ENCODE peak calls at places on chromosomes 7 and 10, in ten cellular contexts. O is astrocyte; N is fibroblast of lung; Y is tibial nerve; D is GM23248; G is SJSA1; J is A673; M is stomach; K is NT2/D1; S is CD8-positive, alpha-beta memory T cell. T is an unnamed sample.

GRCh38 chr7:80935971-80936370 is 17.1 kb upstream of the SEMA3C start:
- DNase-seq in K (no peak), N (no peak), O (no peak), M (no peak), Y (no peak), J (no peak), G (no peak), D (no peak), S (no peak), T (no peak)

GRCh38 chr7:5223646-5224340 is 33.8 kb downstream of the WIPI2 start:
- DNase-seq in D (no peak), G (no peak), K (no peak), O (no peak), N (no peak), M (no peak), Y (no peak), S (no peak), J (no peak), T (no peak)

GRCh38 chr10:48249763-48250351 is 24.6 kb downstream of the FRMPD2 start:
- DNase-seq in G (no peak), D (no peak), M (no peak), J (no peak), K (no peak), Y (no peak), S (no peak), N (no peak), O (no peak), T (no peak)

GRCh38 chr7:151814400-151814914 is 62.5 kb downstream of the PRKAG2 start:
- DNase-seq in N (no peak), O (peak; percentile 26), M (no peak), D (peak; percentile 11), Y (no peak), K (peak; percentile 36), G (no peak), S (no peak), J (no peak), T (no peak)

GRCh38 chr10:94496010-94496409 is 49.6 kb upstream of the HELLS start:
- DNase-seq in M (no peak), D (peak; percentile 6), K (no peak), N (no peak), O (peak; percentile 4), Y (no peak), J (no peak), G (no peak), S (no peak), T (no peak)

GRCh38 chr10:124646483-124647352 is 97.5 kb downstream of the FAM53B start:
- DNase-seq in J (no peak), N (peak; percentile 86), M (peak; percentile 88), O (peak; percentile 83), K (no peak), Y (peak; percentile 86), D (peak; percentile 81), S (no peak), G (no peak), T (peak; percentile 94)

GRCh38 chr10:51510231-51510630 is 189.2 kb downstream of the CSTF2T start:
- DNase-seq in D (peak; percentile 45), G (no peak), S (no peak), Y (no peak), K (no peak), O (no peak), J (no peak), M (no peak), N (peak; percentile 54), T (no peak)

GRCh38 chr10:458466-458865 is 231.0 kb downstream of the DIP2C start:
- DNase-seq in Y (no peak), S (no peak), M (no peak), K (no peak), O (no peak), D (no peak), N (no peak), J (no peak), G (no peak), T (no peak)

GRCh38 chr7:584122-584465 is 64.4 kb upstream of the PDGFA start:
- DNase-seq in Y (no peak), M (peak; percentile 39), G (no peak), D (no peak), K (no peak), S (peak; percentile 88), N (no peak), O (no peak), J (no peak), T (peak; percentile 69)

GRCh38 chr10:101043356-101043707 is 12.3 kb downstream of the SFXN3 start:
- DNase-seq in O (no peak), J (no peak), Y (no peak), N (no peak), K (no peak), M (no peak), G (no peak), S (no peak), D (peak; percentile 46), T (no peak)

GRCh38 chr10:71696635-71697326 is 22.8 kb downstream of the C10orf105 start:
- DNase-seq in O (no peak), N (peak; percentile 14), K (peak; percentile 49), G (peak; percentile 49), S (peak; percentile 61), M (peak; percentile 77), D (peak; percentile 55), J (peak; percentile 54), Y (peak; percentile 71), T (peak; percentile 89)

GRCh38 chr7:115676080-115676479 is 354.5 kb downstream of the TFEC start:
- DNase-seq in M (no peak), N (peak; percentile 79), Y (peak; percentile 9), S (no peak), K (no peak), J (peak; percentile 72), O (peak; percentile 36), G (no peak), D (peak; percentile 60), T (no peak)

GRCh38 chr10:25506821-25507335 is 332.1 kb downstream of the GPR158 start:
- DNase-seq in G (no peak), O (no peak), K (no peak), Y (no peak), D (no peak), J (no peak), N (no peak), M (no peak), S (no peak), T (no peak)

GRCh38 chr10:103042129-103042528 is 124.0 kb downstream of the CNNM2 start:
- DNase-seq in M (no peak), Y (no peak), O (no peak), D (no peak), G (no peak), N (no peak), S (no peak), K (no peak), J (no peak), T (no peak)

GRCh38 chr10:96138102-96138501 is 8.0 kb downstream of the ZNF518A start:
- DNase-seq in S (no peak), O (no peak), M (no peak), N (no peak), D (no peak), K (no peak), G (no peak), J (no peak), Y (no peak), T (no peak)
- H3K4me3 ChIP-seq in S (no peak overlapping the region), O (no peak overlapping the region), M (no peak overlapping the region), N (no peak overlapping the region), D (no peak overlapping the region), K (no peak overlapping the region), G (no peak overlapping the region), J (no peak overlapping the region), Y (no peak overlapping the region), T (no peak overlapping the region)

GRCh38 chr10:88386204-88386877 is 196.8 kb downstream of the RNLS start:
- DNase-seq in S (no peak), J (no peak), M (no peak), K (no peak), O (no peak), Y (no peak), N (peak; percentile 21), D (peak; percentile 7), G (no peak), T (no peak)

GRCh38 chr10:88392222-88392621 is 190.9 kb downstream of the RNLS start:
- DNase-seq in J (no peak), S (no peak), Y (no peak), G (no peak), D (no peak), O (no peak), N (no peak), M (no peak), K (no peak), T (no peak)

GRCh38 chr10:88386878-88387773 is 196.0 kb downstream of the RNLS start:
- DNase-seq in N (peak; percentile 85), M (no peak), Y (peak; percentile 33), O (peak; percentile 93), S (peak; percentile 53), G (no peak), J (peak; percentile 73), K (no peak), D (peak; percentile 60), T (no peak)

GRCh38 chr10:88390041-88390440 is 193.1 kb downstream of the RNLS start:
- DNase-seq in G (no peak), D (no peak), S (no peak), Y (no peak), J (no peak), O (no peak), K (no peak), N (no peak), M (no peak), T (no peak)

DNA sequence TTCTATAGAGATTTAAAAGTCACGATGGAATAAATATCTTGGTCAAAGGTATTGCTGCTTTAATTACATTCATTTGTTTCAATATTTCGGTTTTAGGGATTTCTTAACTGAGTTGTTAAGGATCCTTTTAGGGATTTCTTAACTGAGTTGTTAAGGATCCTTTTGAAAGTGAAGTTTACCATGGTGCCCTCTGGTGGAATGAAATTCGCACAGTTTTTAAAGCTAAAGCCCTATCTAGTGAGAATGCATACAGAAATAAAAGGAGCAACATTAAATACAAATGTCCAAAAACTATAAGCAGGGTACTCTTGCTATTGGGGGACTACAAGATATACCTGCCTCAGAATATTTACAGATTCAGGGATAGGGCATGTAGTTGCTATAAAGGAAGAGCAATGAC is 193.7 kb downstream of the RNLS start:
- DNase-seq in O (no peak), G (peak; percentile 27), S (peak; percentile 39), D (peak; percentile 60), Y (peak; percentile 73), K (peak; percentile 5), J (peak; percentile 35), N (peak; percentile 83), M (no peak), T (no peak)
- H3K4me1 ChIP-seq in O (peaks cover 16% of the 10 kb centered on the region), G (no peaks in the 10 kb centered on the region), S (peaks cover 62% of the 10 kb centered on the region), D (peaks cover 10% of the 10 kb centered on the region), Y (peaks cover 27% of the 10 kb centered on the region), K (no peaks in the 10 kb centered on the region), J (peaks cover 14% of the 10 kb centered on the region), N (peaks cover 5% of the 10 kb centered on the region), M (peaks cover 43% of the 10 kb centered on the region), T (no peaks in the 10 kb centered on the region)

GRCh38 chr10:95998274-95998673 is 45.1 kb upstream of the CCNJ start:
- DNase-seq in O (no peak), M (no peak), Y (no peak), G (no peak), S (no peak), K (no peak), N (no peak), D (no peak), J (peak; percentile 5), T (no peak)
- H3K9me3 ChIP-seq in O (no peaks in the 10 kb centered on the region), M (no peaks in the 10 kb centered on the region), Y (no peaks in the 10 kb centered on the region), G (no peaks in the 10 kb centered on the region), S (no peaks in the 10 kb centered on the region), K (no peaks in the 10 kb centered on the region), N (no peaks in the 10 kb centered on the region), D (no peaks in the 10 kb centered on the region), J (no peaks in the 10 kb centered on the region), T (no peaks in the 10 kb centered on the region)

DNA sequence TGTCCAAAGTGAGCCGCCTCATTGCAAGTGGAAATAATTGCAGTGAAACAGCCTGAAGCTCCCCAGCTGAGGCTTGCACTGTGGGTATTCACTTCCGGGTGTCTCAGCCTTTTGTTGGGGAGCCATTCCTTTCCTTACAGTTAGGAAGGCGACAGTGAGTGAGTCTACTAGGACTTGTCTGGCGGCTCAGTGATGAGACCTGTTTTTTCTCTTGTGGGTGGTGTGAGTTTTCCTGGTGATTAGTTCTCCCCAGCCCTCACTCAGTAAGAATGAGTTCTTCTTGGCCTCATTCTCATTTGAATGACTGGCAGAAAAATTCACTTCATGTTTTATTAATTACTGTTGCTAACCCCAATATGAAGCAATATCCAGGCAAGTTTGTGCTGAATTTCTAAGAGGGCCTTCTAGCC is 2.6 kb downstream of the PGAM1 start:
- DNase-seq in K (no peak), D (peak; percentile 86), Y (no peak), J (peak; percentile 68), O (no peak), M (no peak), N (no peak), S (no peak), G (no peak), T (no peak)
- H3K4me3 ChIP-seq in K (peak overlapping the region; percentile 22), D (peak overlapping the region; percentile 88), Y (no peak overlapping the region), J (peak overlapping the region; percentile 79), O (peak overlapping the region; percentile 96), M (peak overlapping the region; percentile 69), N (peak overlapping the region; percentile 91), S (peak overlapping the region; percentile 40), G (no peak overlapping the region), T (no peak overlapping the region)